ENCODE peak calls at places on chromosomes 4 and X, in eight cellular contexts. One of them, this sample, is unnamed. For H3K4me1, the result is how much of the 10 kb centered on the place peaks cover.

GRCh38 chr4:138567696-138568095 is 325.5 kb upstream of the SLC7A11 start:
- DNase-seq in CD4-positive, alpha-beta memory T cell: no peak
- DNase-seq in left ventricle myocardium inferior: no peak
- DNase-seq in suprapubic skin: no peak
- DNase-seq in A549: no peak
- DNase-seq in CD8-positive, alpha-beta memory T cell: no peak
- DNase-seq in aorta: no peak
- DNase-seq in neuronal stem cell: no peak
- DNase-seq in this sample: no peak

GRCh38 chr4:10151182-10151581 is 34.6 kb upstream of the WDR1 start:
- DNase-seq in CD4-positive, alpha-beta memory T cell: no peak
- DNase-seq in left ventricle myocardium inferior: no peak
- DNase-seq in aorta: no peak
- DNase-seq in A549: no peak
- DNase-seq in suprapubic skin: no peak
- DNase-seq in CD8-positive, alpha-beta memory T cell: no peak
- DNase-seq in neuronal stem cell: no peak
- DNase-seq in this sample: no peak

GRCh38 chr4:167196386-167196785 is 37.9 kb downstream of the SPOCK3 start:
- DNase-seq in left ventricle myocardium inferior: no peak
- DNase-seq in CD8-positive, alpha-beta memory T cell: no peak
- DNase-seq in CD4-positive, alpha-beta memory T cell: no peak
- DNase-seq in A549: no peak
- DNase-seq in aorta: no peak
- DNase-seq in suprapubic skin: no peak
- DNase-seq in neuronal stem cell: no peak
- DNase-seq in this sample: no peak

GRCh38 chrX:2336181-2336580 is 164.6 kb downstream of the DHRSX start:
- DNase-seq in CD8-positive, alpha-beta memory T cell: no peak
- DNase-seq in CD4-positive, alpha-beta memory T cell: no peak
- DNase-seq in left ventricle myocardium inferior: no peak
- DNase-seq in neuronal stem cell: no peak
- DNase-seq in suprapubic skin: no peak
- DNase-seq in aorta: no peak
- DNase-seq in A549: no peak
- DNase-seq in this sample: no peak

GRCh38 chr4:105162123-105162796 is 15.6 kb downstream of the TET2 start:
- DNase-seq in left ventricle myocardium inferior: no peak
- DNase-seq in CD8-positive, alpha-beta memory T cell: no peak
- DNase-seq in aorta: no peak
- DNase-seq in neuronal stem cell: no peak
- DNase-seq in A549: no peak
- DNase-seq in CD4-positive, alpha-beta memory T cell: no peak
- DNase-seq in suprapubic skin: no peak
- DNase-seq in this sample: no peak

GRCh38 chr4:158496030-158496741 is 25.5 kb upstream of the RXFP1 start:
- DNase-seq in suprapubic skin: no peak
- DNase-seq in CD4-positive, alpha-beta memory T cell: no peak
- DNase-seq in aorta: peak
- DNase-seq in neuronal stem cell: peak
- DNase-seq in CD8-positive, alpha-beta memory T cell: no peak
- DNase-seq in left ventricle myocardium inferior: peak
- DNase-seq in A549: peak
- DNase-seq in this sample: peak

GRCh38 chr4:89803036-89803435 is 33.9 kb downstream of the SNCA start:
- DNase-seq in suprapubic skin: no peak
- DNase-seq in left ventricle myocardium inferior: no peak
- DNase-seq in aorta: no peak
- DNase-seq in CD4-positive, alpha-beta memory T cell: no peak
- DNase-seq in CD8-positive, alpha-beta memory T cell: no peak
- DNase-seq in A549: no peak
- DNase-seq in neuronal stem cell: no peak
- DNase-seq in this sample: no peak

GRCh38 chr4:68347845-68348244 is 2.0 kb downstream of the YTHDC1 start:
- DNase-seq in neuronal stem cell: no peak
- DNase-seq in A549: no peak
- DNase-seq in CD4-positive, alpha-beta memory T cell: no peak
- DNase-seq in left ventricle myocardium inferior: no peak
- DNase-seq in aorta: no peak
- DNase-seq in suprapubic skin: no peak
- DNase-seq in CD8-positive, alpha-beta memory T cell: no peak
- DNase-seq in this sample: no peak

GRCh38 chrX:24672701-24673190 is 21.0 kb upstream of the POLA1 start:
- DNase-seq in left ventricle myocardium inferior: no peak
- DNase-seq in neuronal stem cell: peak
- DNase-seq in aorta: no peak
- DNase-seq in A549: no peak
- DNase-seq in suprapubic skin: no peak
- DNase-seq in CD8-positive, alpha-beta memory T cell: no peak
- DNase-seq in CD4-positive, alpha-beta memory T cell: no peak
- DNase-seq in this sample: no peak

GRCh38 chr4:33133723-33134122 is 2413.6 kb downstream of the PCDH7 start:
- DNase-seq in suprapubic skin: no peak
- DNase-seq in left ventricle myocardium inferior: no peak
- DNase-seq in CD8-positive, alpha-beta memory T cell: no peak
- DNase-seq in A549: no peak
- DNase-seq in aorta: no peak
- DNase-seq in neuronal stem cell: no peak
- DNase-seq in CD4-positive, alpha-beta memory T cell: no peak
- DNase-seq in this sample: no peak

GRCh38 chr4:41418444-41418843 is 119.5 kb upstream of the LIMCH1 start:
- DNase-seq in suprapubic skin: no peak
- DNase-seq in A549: no peak
- DNase-seq in neuronal stem cell: no peak
- DNase-seq in aorta: peak
- DNase-seq in left ventricle myocardium inferior: peak
- DNase-seq in CD4-positive, alpha-beta memory T cell: no peak
- DNase-seq in CD8-positive, alpha-beta memory T cell: no peak
- DNase-seq in this sample: no peak

GRCh38 chrX:109590176-109590575 is 34.8 kb downstream of the KCNE5 start:
- DNase-seq in aorta: no peak
- DNase-seq in neuronal stem cell: no peak
- DNase-seq in CD8-positive, alpha-beta memory T cell: no peak
- DNase-seq in A549: no peak
- DNase-seq in CD4-positive, alpha-beta memory T cell: no peak
- DNase-seq in left ventricle myocardium inferior: no peak
- DNase-seq in suprapubic skin: no peak
- DNase-seq in this sample: no peak

GRCh38 chrX:47145408-47146120 is 543 bp downstream of the RBM10 start:
- DNase-seq in aorta: no peak
- DNase-seq in A549: peak
- DNase-seq in CD4-positive, alpha-beta memory T cell: peak
- DNase-seq in CD8-positive, alpha-beta memory T cell: no peak
- DNase-seq in neuronal stem cell: no peak
- DNase-seq in left ventricle myocardium inferior: no peak
- DNase-seq in suprapubic skin: no peak
- DNase-seq in this sample: no peak

GRCh38 chrX:9825129-9825865 is 39.1 kb downstream of the SHROOM2 start:
- DNase-seq in CD4-positive, alpha-beta memory T cell: no peak
- DNase-seq in aorta: no peak
- DNase-seq in left ventricle myocardium inferior: no peak
- DNase-seq in CD8-positive, alpha-beta memory T cell: no peak
- DNase-seq in A549: no peak
- DNase-seq in suprapubic skin: no peak
- DNase-seq in neuronal stem cell: no peak
- DNase-seq in this sample: no peak

GRCh38 chr4:184511156-184511555 is 36.8 kb upstream of the IRF2 start:
- DNase-seq in aorta: no peak
- DNase-seq in CD4-positive, alpha-beta memory T cell: no peak
- DNase-seq in CD8-positive, alpha-beta memory T cell: no peak
- DNase-seq in suprapubic skin: no peak
- DNase-seq in left ventricle myocardium inferior: no peak
- DNase-seq in neuronal stem cell: no peak
- DNase-seq in A549: no peak
- DNase-seq in this sample: no peak

GRCh38 chr4:169252339-169253086 is 18.2 kb downstream of the SH3RF1 start:
- DNase-seq in left ventricle myocardium inferior: no peak
- DNase-seq in A549: no peak
- DNase-seq in suprapubic skin: no peak
- DNase-seq in neuronal stem cell: no peak
- DNase-seq in CD4-positive, alpha-beta memory T cell: no peak
- DNase-seq in aorta: no peak
- DNase-seq in CD8-positive, alpha-beta memory T cell: no peak
- DNase-seq in this sample: no peak

GRCh38 chr4:169254546-169254983 is 16.2 kb downstream of the SH3RF1 start:
- DNase-seq in neuronal stem cell: no peak
- DNase-seq in A549: no peak
- DNase-seq in aorta: peak
- DNase-seq in left ventricle myocardium inferior: no peak
- DNase-seq in CD8-positive, alpha-beta memory T cell: no peak
- DNase-seq in CD4-positive, alpha-beta memory T cell: no peak
- DNase-seq in suprapubic skin: no peak
- DNase-seq in this sample: no peak

GRCh38 chr4:169251291-169252235 is 19.2 kb downstream of the SH3RF1 start:
- DNase-seq in CD4-positive, alpha-beta memory T cell: no peak
- DNase-seq in left ventricle myocardium inferior: no peak
- DNase-seq in A549: peak
- DNase-seq in aorta: no peak
- DNase-seq in neuronal stem cell: no peak
- DNase-seq in CD8-positive, alpha-beta memory T cell: no peak
- DNase-seq in suprapubic skin: no peak
- DNase-seq in this sample: no peak

GRCh38 chr4:169253904-169254303 is 16.9 kb downstream of the SH3RF1 start:
- DNase-seq in CD4-positive, alpha-beta memory T cell: no peak
- DNase-seq in neuronal stem cell: no peak
- DNase-seq in left ventricle myocardium inferior: no peak
- DNase-seq in suprapubic skin: no peak
- DNase-seq in CD8-positive, alpha-beta memory T cell: no peak
- DNase-seq in aorta: no peak
- DNase-seq in A549: no peak
- DNase-seq in this sample: no peak

DNA sequence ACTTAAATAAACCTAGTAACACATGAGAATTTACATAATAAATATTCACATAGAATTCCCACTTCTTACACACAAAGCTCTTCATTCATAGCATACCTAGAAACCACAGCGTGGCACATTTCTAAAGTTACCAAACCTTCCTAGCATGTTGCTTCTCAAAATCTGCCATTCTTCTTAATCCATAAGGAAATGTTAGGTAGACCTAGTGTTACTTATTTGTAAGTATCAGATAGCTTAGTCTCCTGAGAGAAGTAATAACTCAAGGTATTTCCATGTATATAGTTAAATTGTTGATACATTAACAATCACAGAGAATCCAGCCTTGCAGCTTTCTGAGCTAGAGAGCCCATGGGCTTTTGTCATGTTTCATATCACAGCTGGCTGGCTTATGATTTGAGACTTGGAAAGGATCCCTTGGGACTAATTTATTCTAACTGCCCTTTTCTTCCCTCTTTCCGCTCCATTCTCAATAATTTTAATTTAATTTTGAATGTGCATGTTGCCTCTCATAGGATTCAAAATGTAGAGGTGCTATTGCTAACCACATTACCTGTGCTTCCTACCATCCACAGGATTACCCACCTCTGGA is 17.6 kb downstream of the SH3RF1 start:
- DNase-seq in left ventricle myocardium inferior: no peak
- DNase-seq in CD4-positive, alpha-beta memory T cell: no peak
- DNase-seq in A549: no peak
- DNase-seq in aorta: no peak
- DNase-seq in CD8-positive, alpha-beta memory T cell: no peak
- DNase-seq in neuronal stem cell: no peak
- DNase-seq in suprapubic skin: no peak
- DNase-seq in this sample: no peak
- H3K4me1 ChIP-seq in left ventricle myocardium inferior: half or more
- H3K4me1 ChIP-seq in CD4-positive, alpha-beta memory T cell: under half
- H3K4me1 ChIP-seq in A549: half or more
- H3K4me1 ChIP-seq in aorta: under half
- H3K4me1 ChIP-seq in CD8-positive, alpha-beta memory T cell: under half
- H3K4me1 ChIP-seq in neuronal stem cell: under half
- H3K4me1 ChIP-seq in suprapubic skin: half or more
- H3K4me1 ChIP-seq in this sample: half or more

DNA sequence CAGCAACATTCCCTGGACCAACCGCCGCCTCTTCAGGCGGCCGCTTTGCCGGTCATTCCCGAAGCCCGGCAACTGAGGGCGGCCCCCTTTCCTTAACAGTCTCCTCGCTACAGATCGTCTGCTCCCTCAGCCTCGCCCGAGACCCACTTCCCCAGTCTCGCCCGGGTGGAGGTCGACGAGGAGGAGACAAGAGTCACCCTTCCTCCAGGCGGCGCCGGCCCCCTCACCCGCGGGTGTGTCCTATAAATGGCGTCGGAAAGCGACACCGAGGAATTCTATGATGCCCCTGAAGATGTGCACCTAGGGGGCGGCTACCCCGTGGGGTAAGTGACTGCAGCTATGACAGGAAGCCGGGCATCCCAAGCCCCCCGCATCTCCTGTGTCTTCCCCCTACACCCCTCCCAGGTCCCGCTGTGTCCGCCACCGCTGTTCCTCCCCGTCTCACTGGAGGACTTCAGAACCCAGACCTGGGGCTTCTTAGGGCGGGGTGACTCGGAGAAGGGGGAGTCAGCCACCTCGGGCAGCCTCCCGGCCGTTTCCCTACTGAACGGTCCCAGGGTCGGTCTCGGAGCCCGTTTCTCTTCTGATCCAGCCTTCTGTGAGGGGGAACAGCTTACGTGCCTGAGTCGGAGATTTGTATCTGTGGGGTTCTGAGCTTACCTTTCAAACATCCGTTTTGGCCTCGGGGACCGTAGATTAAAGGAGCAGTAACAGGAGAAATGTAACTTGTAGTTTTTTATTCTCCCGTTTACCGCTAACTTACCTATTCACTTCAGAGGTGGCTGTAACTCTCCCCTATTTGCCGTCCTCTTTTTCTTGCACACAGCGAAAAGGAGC is 570 bp downstream of the WDR44 start:
- DNase-seq in aorta: peak
- DNase-seq in CD4-positive, alpha-beta memory T cell: peak
- DNase-seq in left ventricle myocardium inferior: peak
- DNase-seq in neuronal stem cell: peak
- DNase-seq in A549: peak
- DNase-seq in CD8-positive, alpha-beta memory T cell: peak
- DNase-seq in suprapubic skin: peak
- DNase-seq in this sample: peak
- H3K4me3 ChIP-seq in aorta: peak
- H3K4me3 ChIP-seq in CD4-positive, alpha-beta memory T cell: peak
- H3K4me3 ChIP-seq in left ventricle myocardium inferior: peak
- H3K4me3 ChIP-seq in neuronal stem cell: peak
- H3K4me3 ChIP-seq in A549: peak
- H3K4me3 ChIP-seq in CD8-positive, alpha-beta memory T cell: peak
- H3K4me3 ChIP-seq in suprapubic skin: peak
- H3K4me3 ChIP-seq in this sample: peak

DNA sequence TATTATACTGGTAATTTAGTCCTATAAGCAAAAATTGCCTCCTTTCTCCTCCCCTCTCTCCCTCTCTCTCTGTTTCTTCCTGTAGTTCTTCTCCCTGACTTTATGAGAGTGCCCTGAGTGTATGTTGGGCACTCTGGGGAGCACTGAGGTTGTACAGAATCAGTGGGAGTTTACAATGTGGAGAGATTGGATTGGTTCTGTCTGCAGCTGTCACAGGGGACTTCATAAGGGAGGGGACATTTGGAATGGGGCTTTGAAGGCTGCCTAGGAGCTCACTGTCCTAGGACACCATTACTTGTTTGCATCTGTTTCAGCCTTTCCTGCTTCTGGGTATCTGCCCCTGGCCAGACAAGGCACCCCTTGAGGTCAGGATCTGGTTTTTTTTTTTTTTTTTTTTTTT is 22.9 kb downstream of the SH3TC1 start:
- DNase-seq in A549: no peak
- DNase-seq in neuronal stem cell: no peak
- DNase-seq in CD4-positive, alpha-beta memory T cell: no peak
- DNase-seq in left ventricle myocardium inferior: no peak
- DNase-seq in suprapubic skin: no peak
- DNase-seq in CD8-positive, alpha-beta memory T cell: no peak
- DNase-seq in aorta: no peak
- DNase-seq in this sample: no peak
- H3K4me1 ChIP-seq in A549: under half
- H3K4me1 ChIP-seq in neuronal stem cell: under half
- H3K4me1 ChIP-seq in CD4-positive, alpha-beta memory T cell: under half
- H3K4me1 ChIP-seq in left ventricle myocardium inferior: under half
- H3K4me1 ChIP-seq in suprapubic skin: under half
- H3K4me1 ChIP-seq in CD8-positive, alpha-beta memory T cell: under half
- H3K4me1 ChIP-seq in aorta: under half
- H3K4me1 ChIP-seq in this sample: under half

GRCh38 chr4:103292373-103292772 is 94.2 kb upstream of the CENPE start:
- DNase-seq in A549: no peak
- DNase-seq in left ventricle myocardium inferior: no peak
- DNase-seq in suprapubic skin: no peak
- DNase-seq in neuronal stem cell: no peak
- DNase-seq in CD8-positive, alpha-beta memory T cell: no peak
- DNase-seq in aorta: no peak
- DNase-seq in CD4-positive, alpha-beta memory T cell: no peak
- DNase-seq in this sample: no peak
- H3K4me3 ChIP-seq in A549: no peak
- H3K4me3 ChIP-seq in left ventricle myocardium inferior: no peak
- H3K4me3 ChIP-seq in suprapubic skin: no peak
- H3K4me3 ChIP-seq in neuronal stem cell: no peak
- H3K4me3 ChIP-seq in CD8-positive, alpha-beta memory T cell: no peak
- H3K4me3 ChIP-seq in aorta: no peak
- H3K4me3 ChIP-seq in CD4-positive, alpha-beta memory T cell: no peak
- H3K4me3 ChIP-seq in this sample: no peak

This sample was measured in lower lobe of right lung.